ENCODE peak calls at places on chromosome 2, in nine cellular contexts. O, S, E, A, Z, Q, H, D and J are unnamed samples.

GRCh38 chr2:73907840-73908452 is 15.1 kb downstream of the ACTG2 start:
- DNase-seq in O (peak), S (peak), E (peak), A (peak), Z (no peak), Q (peak), H (peak), D (no peak), J (peak)

GRCh38 chr2:147649963-147650362 is 194.9 kb upstream of the ACVR2A start:
- DNase-seq in O (no peak), S (no peak), E (no peak), A (peak), Z (no peak), Q (no peak), H (no peak), D (no peak), J (no peak)

GRCh38 chr2:119468154-119468955 is 36.7 kb downstream of the TMEM37 start:
- DNase-seq in O (no peak), S (no peak), E (no peak), A (no peak), Z (no peak), Q (no peak), H (no peak), D (no peak), J (no peak)

GRCh38 chr2:120797421-120798289 is 62.0 kb downstream of the GLI2 start:
- DNase-seq in O (no peak), S (no peak), E (no peak), A (no peak), Z (no peak), Q (no peak), H (no peak), D (no peak), J (no peak)

GRCh38 chr2:176562359-176563043 is 293.3 kb downstream of the MTX2 start:
- DNase-seq in O (no peak), S (no peak), E (no peak), A (no peak), Z (no peak), Q (no peak), H (no peak), D (no peak), J (no peak)

GRCh38 chr2:134469516-134470115 is 215.7 kb downstream of the MGAT5 start:
- DNase-seq in O (no peak), S (no peak), E (no peak), A (no peak), Z (no peak), Q (no peak), H (peak), D (no peak), J (no peak)

GRCh38 chr2:113784823-113785744 is 28.6 kb upstream of the SLC35F5 start:
- DNase-seq in O (no peak), S (no peak), E (no peak), A (peak), Z (peak), Q (no peak), H (no peak), D (no peak), J (no peak)

GRCh38 chr2:189082576-189082975 is 97.0 kb downstream of the COL5A2 start:
- DNase-seq in O (peak), S (no peak), E (no peak), A (no peak), Z (no peak), Q (peak), H (no peak), D (no peak), J (no peak)

GRCh38 chr2:224412064-224412921 is 10.4 kb upstream of the FAM124B start:
- DNase-seq in O (peak), S (no peak), E (no peak), A (peak), Z (peak), Q (peak), H (no peak), D (no peak), J (no peak)

GRCh38 chr2:36450466-36451196 is 95.1 kb downstream of the CRIM1 start:
- DNase-seq in O (no peak), S (no peak), E (no peak), A (peak), Z (no peak), Q (peak), H (no peak), D (no peak), J (no peak)

GRCh38 chr2:188969236-188970032 is 4.7 kb upstream of the COL3A1 start:
- DNase-seq in O (peak), S (no peak), E (no peak), A (no peak), Z (no peak), Q (peak), H (no peak), D (no peak), J (no peak)